ENCODE peak calls at places on chromosomes 5 and 9, in six cellular contexts. K is endodermal cell, D is astrocyte of the spinal cord, J is heart left ventricle, S is A549, H is OCI-LY7. O is an unnamed sample.
A peak's percentile ranks its signal among the peaks of the same experiment; 100 is the strongest.

GRCh38 chr9:98317134-98317857 is 61.8 kb upstream of the TBC1D2 start:
- DNase-seq in K (no peak), D (peak; percentile 55), J (no peak), S (no peak), H (no peak), O (no peak)

GRCh38 chr9:129287595-129288305 is 109.7 kb upstream of the IER5L start:
- DNase-seq in K (peak; percentile 40), D (no peak), J (peak; percentile 12), S (no peak), H (no peak), O (peak; percentile 3)

GRCh38 chr9:135902655-135903357 is 4.5 kb downstream of the CAMSAP1 start:
- DNase-seq in K (no peak), D (no peak), J (no peak), S (no peak), H (no peak), O (no peak)

GRCh38 chr5:2192496-2192895 is 309.8 kb upstream of the IRX4 start:
- DNase-seq in K (no peak), D (no peak), J (no peak), S (no peak), H (no peak), O (no peak)

GRCh38 chr5:148455055-148455675 is 71.4 kb downstream of the FBXO38 start:
- DNase-seq in K (no peak), D (no peak), J (no peak), S (no peak), H (no peak), O (no peak)

GRCh38 chr5:34534237-34535108 is 121.7 kb upstream of the RAI14 start:
- DNase-seq in K (no peak), D (peak; percentile 92), J (no peak), S (no peak), H (no peak), O (no peak)

GRCh38 chr5:5609935-5610334 is 187.5 kb downstream of the ICE1 start:
- DNase-seq in K (no peak), D (no peak), J (no peak), S (no peak), H (no peak), O (no peak)

GRCh38 chr5:122118356-122118948 is 10.9 kb upstream of the ZNF474 start:
- DNase-seq in K (no peak), D (no peak), J (no peak), S (no peak), H (no peak), O (no peak)

GRCh38 chr5:1772634-1773033 is 27.0 kb downstream of the MRPL36 start:
- DNase-seq in K (no peak), D (peak; percentile 33), J (no peak), S (peak; percentile 47), H (peak; percentile 51), O (no peak)

GRCh38 chr9:109028457-109028856 is 15.2 kb upstream of the CTNNAL1 start:
- DNase-seq in K (no peak), D (no peak), J (no peak), S (no peak), H (no peak), O (no peak)

GRCh38 chr9:114990901-114991300 is 60.5 kb upstream of the TNFSF8 start:
- DNase-seq in K (no peak), D (no peak), J (no peak), S (no peak), H (no peak), O (no peak)

GRCh38 chr5:124524552-124525232 is 221.7 kb downstream of the ZNF608 start:
- DNase-seq in K (no peak), D (no peak), J (no peak), S (no peak), H (peak; percentile 91), O (no peak)

GRCh38 chr9:124771867-124772621 is 933 bp upstream of the NR6A1 start:
- DNase-seq in K (peak; percentile 95), D (peak; percentile 83), J (peak; percentile 73), S (peak; percentile 77), H (peak; percentile 68), O (peak; percentile 51)

GRCh38 chr9:116238751-116239340 is 85.3 kb downstream of the PAPPA start:
- DNase-seq in K (no peak), D (no peak), J (no peak), S (no peak), H (no peak), O (no peak)

GRCh38 chr9:115209601-115210306 is 91.8 kb upstream of the TNC start:
- DNase-seq in K (no peak), D (peak; percentile 36), J (no peak), S (no peak), H (no peak), O (no peak)

GRCh38 chr5:138464018-138464387 is 1.3 kb upstream of the EGR1 start:
- DNase-seq in K (peak; percentile 97), D (peak; percentile 96), J (peak; percentile 97), S (peak; percentile 95), H (peak; percentile 95), O (peak; percentile 95)

GRCh38 chr5:138465288-138466057 is at the start of gene EGR1:
- DNase-seq in K (peak; percentile 97), D (peak; percentile 97), J (peak; percentile 95), S (peak; percentile 88), H (peak; percentile 92), O (peak; percentile 92)

GRCh38 chr5:138463335-138464017 is 1.8 kb upstream of the EGR1 start:
- DNase-seq in K (peak; percentile 65), D (no peak), J (no peak), S (no peak), H (no peak), O (no peak)

GRCh38 chr5:138466058-138466899 is 1.0 kb downstream of the EGR1 start:
- DNase-seq in K (no peak), D (peak; percentile 22), J (no peak), S (no peak), H (no peak), O (no peak)

DNA sequence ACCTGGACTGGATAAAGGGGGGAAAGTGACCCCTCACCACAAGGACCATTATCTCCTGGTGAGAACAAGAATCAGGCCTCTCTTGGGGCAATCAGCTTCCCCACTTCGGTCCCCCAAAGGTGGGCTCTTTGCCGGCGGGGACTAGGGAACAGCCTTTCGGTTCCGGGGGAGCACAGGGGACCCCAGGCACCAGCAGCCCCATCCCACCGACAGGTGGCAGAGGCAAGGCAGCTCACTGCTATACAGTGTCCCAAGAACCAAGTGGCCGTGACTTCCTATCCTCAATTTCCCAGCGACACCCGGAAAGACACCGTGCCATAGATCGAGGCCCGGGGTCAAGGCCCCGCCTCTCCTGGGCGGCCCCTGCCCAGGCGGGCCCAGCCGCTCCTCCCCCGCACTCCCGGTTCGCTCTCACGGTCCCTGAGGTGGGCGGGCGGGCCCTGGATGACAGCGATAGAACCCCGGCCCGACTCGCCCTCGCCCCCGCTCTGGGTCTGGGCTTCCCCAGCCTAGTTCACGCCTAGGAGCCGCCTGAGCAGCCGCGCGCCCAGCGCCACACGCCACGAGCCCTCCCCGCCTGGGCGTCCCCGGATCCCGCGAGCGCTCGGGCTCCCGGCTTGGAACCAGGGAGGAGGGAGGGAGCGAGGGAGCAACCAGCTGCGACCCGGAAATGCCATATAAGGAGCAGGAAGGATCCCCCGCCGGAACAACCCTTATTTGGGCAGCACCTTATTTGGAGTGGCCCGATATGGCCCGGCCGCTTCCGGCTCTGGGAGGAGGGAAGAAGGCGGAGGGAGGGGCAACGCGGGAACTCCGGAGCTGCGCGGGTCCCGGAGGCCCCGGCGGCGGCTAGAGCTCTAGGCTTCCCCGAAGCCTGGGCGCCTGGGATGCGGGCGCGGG is 641 bp upstream of the EGR1 start:
- DNase-seq in K (peak; percentile 99), D (peak; percentile 99), J (peak; percentile 97), S (peak; percentile 94), H (peak; percentile 98), O (peak; percentile 93)
- TF ChIP-seq CTCF in K (peak; percentile 35), D (no peak), J (peak; percentile 54), S (peak; percentile 47), H (peak; percentile 52), O (peak; percentile 59)

GRCh38 chr5:171275822-171276544 is 33.1 kb upstream of the TLX3 start:
- DNase-seq in K (no peak), D (no peak), J (no peak), S (no peak), H (no peak), O (no peak)

GRCh38 chr5:171269717-171270116 is 39.3 kb upstream of the TLX3 start:
- DNase-seq in K (no peak), D (no peak), J (no peak), S (no peak), H (no peak), O (no peak)

GRCh38 chr5:171270136-171270535 is 38.9 kb upstream of the TLX3 start:
- DNase-seq in K (no peak), D (no peak), J (no peak), S (no peak), H (no peak), O (no peak)

GRCh38 chr5:171271798-171272197 is 37.2 kb upstream of the TLX3 start:
- DNase-seq in K (no peak), D (no peak), J (no peak), S (no peak), H (no peak), O (no peak)

GRCh38 chr5:171272996-171273970 is 35.8 kb upstream of the TLX3 start:
- DNase-seq in K (peak; percentile 77), D (peak; percentile 16), J (no peak), S (no peak), H (peak; percentile 4), O (no peak)
- TF ChIP-seq CTCF in K (peak; percentile 81), D (peak; percentile 36), J (peak; percentile 19), S (peak; percentile 40), H (peak; percentile 66), O (no peak)

DNA sequence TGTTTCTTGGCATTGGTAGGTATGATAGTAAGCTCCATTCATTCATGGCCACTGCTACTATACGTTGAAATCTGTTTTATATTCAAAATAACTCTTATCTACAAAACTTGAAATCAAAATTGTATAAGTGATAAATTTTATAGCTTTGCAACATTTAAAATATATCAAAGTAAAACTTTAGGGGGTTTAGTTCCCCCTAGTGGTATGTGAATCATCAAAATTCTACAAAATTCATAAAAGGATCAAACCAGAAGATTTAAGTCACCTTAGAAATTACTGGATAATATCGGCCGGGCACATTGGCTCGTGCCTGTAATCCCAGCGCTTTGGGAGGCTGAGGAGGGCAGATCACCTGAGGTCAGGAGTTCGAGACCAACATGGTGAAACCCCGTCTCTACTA is 243.0 kb upstream of the CDH18 start:
- DNase-seq in K (no peak), D (peak; percentile 7), J (no peak), S (no peak), H (no peak), O (no peak)
- TF ChIP-seq CTCF in K (peak; percentile 44), D (no peak), J (no peak), S (no peak), H (no peak), O (no peak)

GRCh38 chr9:134368571-134368970 is 42.3 kb downstream of the RXRA start:
- DNase-seq in K (no peak), D (no peak), J (no peak), S (no peak), H (no peak), O (no peak)

GRCh38 chr9:134370638-134371037 is 44.4 kb downstream of the RXRA start:
- DNase-seq in K (no peak), D (no peak), J (no peak), S (no peak), H (no peak), O (no peak)

GRCh38 chr9:134371731-134372130 is 45.5 kb downstream of the RXRA start:
- DNase-seq in K (no peak), D (no peak), J (peak; percentile 71), S (no peak), H (no peak), O (no peak)

GRCh38 chr9:134369416-134370212 is 43.4 kb downstream of the RXRA start:
- DNase-seq in K (no peak), D (no peak), J (no peak), S (no peak), H (no peak), O (no peak)

GRCh38 chr9:134370213-134370492 is 43.9 kb downstream of the RXRA start:
- DNase-seq in K (no peak), D (no peak), J (no peak), S (no peak), H (no peak), O (no peak)
- TF ChIP-seq CTCF in K (no peak), D (no peak), J (no peak), S (no peak), H (no peak), O (no peak)